ENCODE peak calls at places on chromosomes 12 and 14, in ten cellular contexts. J is HepG2, I is right atrium auricular region, O is spleen, D is K562, N is fibroblast of lung, V is body of pancreas, S is lower lobe of right lung, R is OCI-LY7, Q is mammary epithelial cell. P is an unnamed sample.

GRCh38 chr12:71282020-71282419 is 124.2 kb upstream of the TSPAN8 start:
- DNase-seq in I (no peak), D (no peak), N (no peak), O (no peak), S (no peak), R (no peak), Q (no peak), V (no peak), J (no peak), P (no peak)

GRCh38 chr14:54784657-54785056 is 118.0 kb downstream of the GCH1 start:
- DNase-seq in S (no peak), R (no peak), D (no peak), Q (no peak), I (no peak), O (no peak), J (no peak), N (no peak), V (no peak), P (no peak)

GRCh38 chr12:15404485-15404884 is 82.2 kb downstream of the PTPRO start:
- DNase-seq in V (no peak), N (peak; percentile 35), S (no peak), R (no peak), D (no peak), O (no peak), I (no peak), J (no peak), Q (peak; percentile 60), P (no peak)

GRCh38 chr12:47650469-47650868 is 55.4 kb downstream of the RPAP3 start:
- DNase-seq in J (no peak), O (no peak), I (no peak), Q (no peak), S (no peak), D (no peak), V (no peak), R (no peak), N (peak; percentile 26), P (no peak)

GRCh38 chr12:45327823-45328383 is 112.0 kb downstream of the ANO6 start:
- DNase-seq in V (no peak), J (no peak), S (no peak), I (no peak), N (no peak), O (no peak), D (no peak), Q (no peak), R (no peak), P (no peak)

GRCh38 chr12:96195845-96196451 is 1.8 kb downstream of the ELK3 start:
- DNase-seq in O (peak; percentile 83), V (no peak), Q (peak; percentile 61), S (no peak), D (no peak), I (no peak), J (no peak), N (peak; percentile 57), R (no peak), P (peak; percentile 19)

GRCh38 chr12:62767506-62767905 is 167.4 kb downstream of the PPM1H start:
- DNase-seq in O (no peak), I (no peak), N (no peak), J (no peak), V (no peak), S (no peak), R (no peak), D (no peak), Q (peak; percentile 20), P (no peak)

GRCh38 chr12:38664661-38665269 is 240.6 kb downstream of the CPNE8 start:
- DNase-seq in J (peak; percentile 16), O (no peak), D (no peak), R (peak; percentile 3), I (no peak), S (no peak), V (no peak), N (no peak), Q (peak; percentile 24), P (no peak)

GRCh38 chr12:27498159-27498558 is 25.8 kb upstream of the PPFIBP1 start:
- DNase-seq in N (no peak), D (no peak), R (no peak), S (no peak), I (no peak), J (no peak), V (no peak), Q (no peak), O (no peak), P (no peak)

GRCh38 chr12:18439541-18439940 is 178.2 kb downstream of the PIK3C2G start:
- DNase-seq in J (no peak), R (no peak), N (peak; percentile 71), S (no peak), V (no peak), I (no peak), O (no peak), Q (no peak), D (no peak), P (no peak)

GRCh38 chr12:108338915-108339657 is at the start of gene CMKLR1:
- DNase-seq in R (no peak), Q (no peak), N (no peak), V (peak; percentile 43), O (peak; percentile 80), J (no peak), S (peak; percentile 57), I (peak; percentile 80), D (peak; percentile 59), P (no peak)

GRCh38 chr14:77059276-77059934 is 30.9 kb upstream of the IRF2BPL start:
- DNase-seq in I (no peak), R (no peak), V (peak; percentile 63), J (peak; percentile 51), D (peak; percentile 77), O (no peak), S (no peak), N (peak; percentile 90), Q (peak; percentile 49), P (no peak)

GRCh38 chr12:18502422-18502821 is 235.4 kb downstream of the PLCZ1 start:
- DNase-seq in Q (no peak), N (no peak), V (no peak), I (no peak), S (no peak), O (no peak), R (no peak), D (no peak), J (peak; percentile 1), P (no peak)

GRCh38 chr14:32657081-32657480 is 281.6 kb upstream of the NPAS3 start:
- DNase-seq in S (peak; percentile 43), V (peak; percentile 57), Q (peak; percentile 62), O (no peak), I (peak; percentile 63), D (no peak), J (peak; percentile 15), N (peak; percentile 92), R (no peak), P (no peak)

GRCh38 chr12:100346660-100347059 is 10.2 kb upstream of the SLC17A8 start:
- DNase-seq in V (no peak), S (no peak), R (no peak), Q (no peak), D (no peak), N (no peak), J (peak; percentile 4), I (no peak), O (no peak), P (no peak)

GRCh38 chr12:127548123-127548553 is 718.8 kb upstream of the TMEM132C start:
- DNase-seq in D (no peak), V (no peak), Q (peak; percentile 13), J (no peak), N (peak; percentile 38), O (no peak), I (no peak), S (no peak), R (no peak), P (no peak)

GRCh38 chr12:124736115-124737039 is 127.3 kb downstream of the SCARB1 start:
- DNase-seq in O (no peak), S (no peak), R (no peak), N (no peak), D (no peak), Q (no peak), I (no peak), J (no peak), V (no peak), P (no peak)

GRCh38 chr14:64878775-64879634 is 702 bp downstream of the SPTB start:
- DNase-seq in Q (no peak), I (no peak), D (peak; percentile 18), J (no peak), R (no peak), V (peak; percentile 9), S (no peak), O (no peak), N (no peak), P (no peak)

GRCh38 chr14:103103461-103104388 is 9.2 kb downstream of the EXOC3L4 start:
- DNase-seq in O (no peak), J (peak; percentile 87), Q (peak; percentile 48), S (peak; percentile 77), V (peak; percentile 71), D (no peak), R (no peak), I (no peak), N (peak; percentile 73), P (no peak)

GRCh38 chr14:95523818-95524448 is 7.5 kb upstream of the SYNE3 start:
- DNase-seq in I (peak; percentile 54), O (no peak), N (peak; percentile 90), Q (no peak), S (peak; percentile 60), D (peak; percentile 48), R (peak; percentile 31), J (peak; percentile 79), V (no peak), P (no peak)

GRCh38 chr12:57614178-57614947 is 3.1 kb downstream of the ARHGEF25 start:
- DNase-seq in J (no peak), N (no peak), R (peak; percentile 70), O (no peak), I (no peak), S (no peak), V (no peak), Q (no peak), D (peak; percentile 84), P (no peak)

GRCh38 chr14:48690349-48690748 is 895.8 kb downstream of the RPS29 start:
- DNase-seq in R (no peak), D (no peak), I (no peak), J (no peak), O (no peak), Q (no peak), N (no peak), V (no peak), S (no peak), P (no peak)
- TF ChIP-seq CTCF in R (peak; percentile 51), D (no peak), I (no peak), J (no peak), O (no peak), Q (no peak), N (no peak), V (no peak), S (no peak), P (no peak)

GRCh38 chr12:104526751-104527150 is 70.0 kb downstream of the CHST11 start:
- DNase-seq in N (no peak), O (no peak), J (no peak), S (no peak), R (no peak), V (no peak), Q (no peak), I (no peak), D (no peak), P (no peak)
- H3K36me3 ChIP-seq in N (no peaks in the 10 kb centered on the region), O (no peaks in the 10 kb centered on the region), J (no peaks in the 10 kb centered on the region), S (no peaks in the 10 kb centered on the region), R (peaks cover 28% of the 10 kb centered on the region), V (no peaks in the 10 kb centered on the region), Q (no peaks in the 10 kb centered on the region), I (no peaks in the 10 kb centered on the region), D (peaks cover 4% of the 10 kb centered on the region), P (no peaks in the 10 kb centered on the region)

GRCh38 chr14:29240046-29240445 is 473.5 kb downstream of the FOXG1 start:
- DNase-seq in Q (no peak), O (no peak), R (no peak), D (no peak), N (peak; percentile 79), I (no peak), S (no peak), V (no peak), J (no peak), P (no peak)
- H3K4me1 ChIP-seq in Q (no peaks in the 10 kb centered on the region), O (no peaks in the 10 kb centered on the region), R (no peaks in the 10 kb centered on the region), D (no peaks in the 10 kb centered on the region), N (peaks cover 13% of the 10 kb centered on the region), I (no peaks in the 10 kb centered on the region), S (no peaks in the 10 kb centered on the region), V (no peaks in the 10 kb centered on the region), J (no peaks in the 10 kb centered on the region), P (no peaks in the 10 kb centered on the region)

GRCh38 chr14:50734950-50735697 is 67.0 kb upstream of the SAV1 start:
- DNase-seq in O (no peak), Q (no peak), R (no peak), N (peak; percentile 21), S (no peak), V (no peak), D (no peak), I (no peak), J (no peak), P (no peak)
- TF ChIP-seq CTCF in O (no peak), Q (no peak), R (peak; percentile 21), N (no peak), S (no peak), V (peak; percentile 29), D (no peak), I (no peak), J (no peak), P (no peak)